ENCODE peak calls at places on chromosome 2, in ten cellular contexts. Q is RPMI7951; X is stimulated activated CD4-positive, alpha-beta T cell treated with anti-CD3 and anti-CD28 coated beads, Interleukin-4, amount 100 ng/mL, for 48 hours; Z is T-helper 2 cell; T is BJ; O is AG20443; A is fibroblast of the aortic adventitia; H is NCI-H774; U is heart right ventricle; M is AML-193. L is an unnamed sample.

GRCh38 chr2:36785179-36785795 is 88.8 kb downstream of the VIT start:
- DNase-seq in Z (no peak), T (peak), M (peak), A (peak), O (peak), H (peak), U (peak), X (peak), Q (peak), L (peak)

GRCh38 chr2:69082430-69082997 is 69.5 kb downstream of the ANTXR1 start:
- DNase-seq in Z (no peak), Q (peak), H (peak), A (peak), O (peak), T (no peak), U (peak), X (no peak), M (no peak), L (peak)

GRCh38 chr2:1727101-1727771 is 17.1 kb downstream of the PXDN start:
- DNase-seq in A (peak), Z (no peak), O (no peak), H (no peak), T (no peak), U (no peak), Q (peak), X (no peak), M (no peak), L (no peak)

GRCh38 chr2:169732075-169732474 is 1.6 kb upstream of the KLHL23 start:
- DNase-seq in O (no peak), X (no peak), U (no peak), T (no peak), A (no peak), Q (no peak), H (no peak), Z (no peak), M (no peak), L (no peak)

GRCh38 chr2:18396328-18396727 is 164.1 kb downstream of the RDH14 start:
- DNase-seq in H (no peak), X (no peak), Q (no peak), A (peak), Z (no peak), M (no peak), T (no peak), U (no peak), O (no peak), L (no peak)

GRCh38 chr2:101900375-101900774 is 91.4 kb upstream of the IL1R2 start:
- DNase-seq in Q (no peak), M (no peak), A (no peak), O (no peak), Z (no peak), H (no peak), X (peak), U (no peak), T (no peak), L (peak)

GRCh38 chr2:98374958-98375570 is 28.8 kb downstream of the CNGA3 start:
- DNase-seq in O (no peak), Q (no peak), A (no peak), Z (no peak), T (no peak), U (no peak), M (no peak), H (no peak), X (no peak), L (no peak)

GRCh38 chr2:200184748-200185574 is 121.5 kb upstream of the SPATS2L start:
- DNase-seq in Q (no peak), U (no peak), H (no peak), A (no peak), X (no peak), M (no peak), Z (no peak), O (no peak), T (no peak), L (no peak)

GRCh38 chr2:20573611-20574422 is 77.1 kb downstream of the HS1BP3 start:
- DNase-seq in X (no peak), Z (no peak), U (no peak), O (peak), A (peak), M (no peak), T (no peak), Q (peak), H (no peak), L (peak)

GRCh38 chr2:202780514-202781021 is 91.0 kb downstream of the ICA1L start:
- DNase-seq in M (no peak), T (peak), X (no peak), H (no peak), Q (peak), U (no peak), O (peak), A (peak), Z (no peak), L (peak)

GRCh38 chr2:189350515-189351209 is 90.6 kb upstream of the WDR75 start:
- DNase-seq in Q (peak), T (peak), X (no peak), Z (no peak), H (no peak), U (no peak), M (no peak), A (peak), O (peak), L (peak)

GRCh38 chr2:157691695-157692094 is 63.0 kb upstream of the ACVR1C start:
- DNase-seq in Q (peak), O (no peak), H (no peak), X (no peak), Z (no peak), A (no peak), T (no peak), M (no peak), U (no peak), L (no peak)

GRCh38 chr2:69278366-69278765 is 108.7 kb downstream of the GFPT1 start:
- DNase-seq in T (no peak), H (no peak), Z (no peak), O (no peak), U (no peak), X (no peak), Q (peak), A (no peak), M (no peak), L (no peak)

GRCh38 chr2:238875531-238876231 is 27.8 kb downstream of the TWIST2 start:
- DNase-seq in Z (no peak), M (no peak), O (no peak), H (no peak), X (no peak), U (no peak), T (no peak), A (no peak), Q (no peak), L (no peak)

GRCh38 chr2:59899692-59900091 is 653.8 kb downstream of the BCL11A start:
- DNase-seq in H (peak), M (no peak), T (no peak), O (no peak), Q (no peak), X (no peak), U (no peak), Z (no peak), A (no peak), L (no peak)

GRCh38 chr2:239179851-239180371 is 220.9 kb downstream of the HDAC4 start:
- DNase-seq in H (no peak), U (no peak), X (no peak), Q (no peak), Z (no peak), O (no peak), A (no peak), T (no peak), M (no peak), L (no peak)

GRCh38 chr2:239309398-239310245 is 91.2 kb downstream of the HDAC4 start:
- DNase-seq in U (no peak), H (no peak), T (no peak), A (no peak), O (no peak), M (no peak), Z (no peak), X (no peak), Q (no peak), L (no peak)

GRCh38 chr2:16390561-16390960 is 275.1 kb downstream of the CYRIA start:
- DNase-seq in Q (no peak), Z (no peak), T (no peak), H (no peak), U (no peak), A (no peak), M (no peak), X (no peak), O (no peak), L (no peak)

GRCh38 chr2:85540131-85540587 is 1.2 kb downstream of the MAT2A start:
- DNase-seq in O (no peak), Z (no peak), H (no peak), U (no peak), X (no peak), A (peak), T (no peak), M (no peak), Q (no peak), L (no peak)

GRCh38 chr2:173298536-173299097 is 56.1 kb upstream of the CDCA7 start:
- DNase-seq in M (no peak), A (no peak), X (no peak), O (no peak), U (no peak), Z (no peak), Q (no peak), H (no peak), T (no peak), L (no peak)

GRCh38 chr2:37809525-37809924 is 115.6 kb upstream of the RMDN2 start:
- DNase-seq in Z (no peak), Q (peak), T (no peak), A (peak), U (no peak), H (no peak), O (peak), M (peak), X (no peak), L (peak)

GRCh38 chr2:223306371-223306770 is 254.4 kb downstream of the KCNE4 start:
- DNase-seq in M (no peak), A (peak), X (no peak), U (no peak), T (no peak), H (no peak), Z (no peak), O (peak), Q (peak), L (peak)

GRCh38 chr2:237471457-237472186 is 15.4 kb upstream of the MLPH start:
- DNase-seq in X (peak), H (no peak), O (peak), U (no peak), A (peak), M (peak), Q (peak), T (no peak), Z (no peak), L (peak)

GRCh38 chr2:128440087-128440665 is 121.5 kb upstream of the HS6ST1 start:
- DNase-seq in T (no peak), A (no peak), Q (no peak), M (no peak), O (no peak), X (no peak), U (no peak), Z (no peak), H (no peak), L (no peak)

GRCh38 chr2:676647-677055 is 555 bp downstream of the TMEM18 start:
- DNase-seq in A (peak), U (peak), T (peak), O (peak), X (peak), Q (peak), H (peak), Z (peak), M (peak), L (peak)

GRCh38 chr2:74008761-74009395 is 24.2 kb downstream of the TET3 start:
- DNase-seq in T (no peak), A (no peak), M (no peak), H (no peak), X (no peak), Z (no peak), U (no peak), Q (no peak), O (no peak), L (no peak)

GRCh38 chr2:6499691-6500090 is 366.0 kb downstream of the CMPK2 start:
- DNase-seq in U (no peak), Q (no peak), Z (no peak), H (no peak), T (no peak), X (no peak), O (no peak), M (no peak), A (no peak), L (no peak)

GRCh38 chr2:164706522-164706921 is 85.2 kb upstream of the GRB14 start:
- DNase-seq in U (no peak), Q (peak), M (no peak), H (no peak), T (peak), O (peak), A (peak), X (no peak), Z (no peak), L (peak)

GRCh38 chr2:28276076-28276618 is 116.5 kb upstream of the FOSL2 start:
- DNase-seq in Z (no peak), X (no peak), Q (peak), A (peak), U (no peak), O (peak), T (peak), M (no peak), H (peak), L (peak)

GRCh38 chr2:1661891-1662605 is 82.3 kb downstream of the PXDN start:
- DNase-seq in U (no peak), A (no peak), H (no peak), Q (no peak), X (no peak), Z (no peak), M (no peak), O (no peak), T (no peak), L (no peak)